ENCODE peak calls at places on chromosomes 4 and X, in eight cellular contexts. One of them, this sample, is unnamed.

GRCh38 chrX:2696698-2697215 is 5.7 kb downstream of the CD99 start:
- DNase-seq in Karpas-422: peak
- DNase-seq in PC-9: peak
- DNase-seq in IMR-90: peak
- DNase-seq in HCT116: no peak
- DNase-seq in SK-N-SH: no peak
- DNase-seq in fibroblast of lung: peak
- DNase-seq in HepG2: no peak
- DNase-seq in this sample: no peak

GRCh38 chr4:11537846-11538245 is 109.2 kb upstream of the HS3ST1 start:
- DNase-seq in Karpas-422: no peak
- DNase-seq in PC-9: no peak
- DNase-seq in IMR-90: no peak
- DNase-seq in HCT116: no peak
- DNase-seq in SK-N-SH: no peak
- DNase-seq in fibroblast of lung: no peak
- DNase-seq in HepG2: no peak
- DNase-seq in this sample: peak

GRCh38 chrX:48972214-48973164 is 845 bp upstream of the KCND1 start:
- DNase-seq in Karpas-422: peak
- DNase-seq in PC-9: no peak
- DNase-seq in IMR-90: peak
- DNase-seq in HCT116: peak
- DNase-seq in SK-N-SH: peak
- DNase-seq in fibroblast of lung: peak
- DNase-seq in HepG2: peak
- DNase-seq in this sample: peak

GRCh38 chr4:30718021-30718888 is 1.9 kb upstream of the PCDH7 start:
- DNase-seq in Karpas-422: no peak
- DNase-seq in PC-9: peak
- DNase-seq in IMR-90: peak
- DNase-seq in HCT116: no peak
- DNase-seq in SK-N-SH: peak
- DNase-seq in fibroblast of lung: peak
- DNase-seq in HepG2: no peak
- DNase-seq in this sample: no peak

GRCh38 chr4:65482410-65482809 is 187.9 kb downstream of the EPHA5 start:
- DNase-seq in Karpas-422: no peak
- DNase-seq in PC-9: no peak
- DNase-seq in IMR-90: no peak
- DNase-seq in HCT116: no peak
- DNase-seq in SK-N-SH: no peak
- DNase-seq in fibroblast of lung: peak
- DNase-seq in HepG2: no peak
- DNase-seq in this sample: no peak

GRCh38 chrX:149829751-149830191 is 48.0 kb downstream of the MAGEA9 start:
- DNase-seq in Karpas-422: no peak
- DNase-seq in PC-9: no peak
- DNase-seq in IMR-90: peak
- DNase-seq in HCT116: no peak
- DNase-seq in SK-N-SH: no peak
- DNase-seq in fibroblast of lung: peak
- DNase-seq in HepG2: no peak
- DNase-seq in this sample: no peak

GRCh38 chr4:84632092-84632491 is 49.2 kb downstream of the CDS1 start:
- DNase-seq in Karpas-422: no peak
- DNase-seq in PC-9: no peak
- DNase-seq in IMR-90: peak
- DNase-seq in HCT116: no peak
- DNase-seq in SK-N-SH: no peak
- DNase-seq in fibroblast of lung: peak
- DNase-seq in HepG2: no peak
- DNase-seq in this sample: no peak

GRCh38 chrX:36431819-36432218 is 512.3 kb downstream of the CFAP47 start:
- DNase-seq in Karpas-422: no peak
- DNase-seq in PC-9: no peak
- DNase-seq in IMR-90: peak
- DNase-seq in HCT116: no peak
- DNase-seq in SK-N-SH: no peak
- DNase-seq in fibroblast of lung: peak
- DNase-seq in HepG2: no peak
- DNase-seq in this sample: no peak

GRCh38 chrX:34218063-34218462 is 85.9 kb upstream of the FAM47A start:
- DNase-seq in Karpas-422: no peak
- DNase-seq in PC-9: peak
- DNase-seq in IMR-90: no peak
- DNase-seq in HCT116: no peak
- DNase-seq in SK-N-SH: no peak
- DNase-seq in fibroblast of lung: no peak
- DNase-seq in HepG2: no peak
- DNase-seq in this sample: no peak

DNA sequence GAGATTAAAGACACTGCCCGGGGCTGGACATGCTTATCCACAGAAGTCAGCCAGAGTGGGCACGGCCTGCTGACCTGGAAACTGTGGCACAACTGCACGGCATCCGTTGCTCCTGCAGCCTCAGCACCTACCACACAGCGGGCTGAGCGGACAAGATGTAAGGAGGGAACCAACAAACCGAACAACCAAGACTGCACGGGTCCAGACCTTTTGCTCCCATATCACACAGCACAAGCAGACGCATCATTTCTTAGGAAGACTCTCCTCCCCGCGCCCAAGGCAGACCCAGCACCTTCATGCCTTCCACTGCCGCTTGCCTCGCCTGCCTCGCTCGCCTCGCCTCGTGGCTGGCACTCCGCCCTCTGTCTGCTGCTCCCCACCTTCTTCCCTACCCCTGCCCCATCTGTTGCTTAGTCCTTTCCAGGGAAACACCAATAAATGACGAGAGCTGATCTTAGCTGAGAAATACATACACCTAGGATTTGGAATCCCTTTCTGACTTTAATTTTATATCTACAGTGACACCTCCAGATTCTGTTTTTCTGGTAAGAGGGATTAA is 79.0 kb downstream of the AFAP1 start:
- DNase-seq in Karpas-422: no peak
- DNase-seq in PC-9: no peak
- DNase-seq in IMR-90: no peak
- DNase-seq in HCT116: no peak
- DNase-seq in SK-N-SH: no peak
- DNase-seq in fibroblast of lung: no peak
- DNase-seq in HepG2: no peak
- DNase-seq in this sample: no peak
- H3K27ac ChIP-seq in Karpas-422: no peak
- H3K27ac ChIP-seq in PC-9: peak
- H3K27ac ChIP-seq in IMR-90: peak
- H3K27ac ChIP-seq in HCT116: no peak
- H3K27ac ChIP-seq in SK-N-SH: peak
- H3K27ac ChIP-seq in fibroblast of lung: peak
- H3K27ac ChIP-seq in HepG2: no peak
- H3K27ac ChIP-seq in this sample: no peak

DNA sequence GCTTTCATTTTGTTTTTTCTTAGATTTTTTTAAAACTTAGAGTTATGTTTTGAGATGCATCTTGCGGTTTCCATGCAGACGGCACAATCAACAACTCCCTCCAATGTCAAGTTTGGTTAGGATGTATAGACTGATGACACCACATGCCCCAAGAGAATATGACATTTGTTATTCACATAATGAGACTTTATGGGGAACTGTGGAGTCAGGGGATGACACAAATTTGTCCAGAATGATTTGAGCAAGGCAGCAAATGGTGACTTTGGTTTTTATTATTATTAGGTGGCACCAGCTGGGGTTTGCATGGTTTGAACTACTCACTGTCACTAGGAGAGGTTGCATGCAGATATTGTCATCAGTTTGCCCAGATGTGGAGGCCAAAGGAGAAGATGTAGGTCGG is 461.8 kb upstream of the PRKX start:
- DNase-seq in Karpas-422: peak
- DNase-seq in PC-9: no peak
- DNase-seq in IMR-90: no peak
- DNase-seq in HCT116: no peak
- DNase-seq in SK-N-SH: no peak
- DNase-seq in fibroblast of lung: no peak
- DNase-seq in HepG2: no peak
- DNase-seq in this sample: no peak
- H2AFZ ChIP-seq in Karpas-422: no peak
- H2AFZ ChIP-seq in PC-9: no peak
- H2AFZ ChIP-seq in IMR-90: no peak
- H2AFZ ChIP-seq in HCT116: no peak
- H2AFZ ChIP-seq in SK-N-SH: no peak
- H2AFZ ChIP-seq in fibroblast of lung: no peak
- H2AFZ ChIP-seq in HepG2: no peak
- H2AFZ ChIP-seq in this sample: no peak

DNA sequence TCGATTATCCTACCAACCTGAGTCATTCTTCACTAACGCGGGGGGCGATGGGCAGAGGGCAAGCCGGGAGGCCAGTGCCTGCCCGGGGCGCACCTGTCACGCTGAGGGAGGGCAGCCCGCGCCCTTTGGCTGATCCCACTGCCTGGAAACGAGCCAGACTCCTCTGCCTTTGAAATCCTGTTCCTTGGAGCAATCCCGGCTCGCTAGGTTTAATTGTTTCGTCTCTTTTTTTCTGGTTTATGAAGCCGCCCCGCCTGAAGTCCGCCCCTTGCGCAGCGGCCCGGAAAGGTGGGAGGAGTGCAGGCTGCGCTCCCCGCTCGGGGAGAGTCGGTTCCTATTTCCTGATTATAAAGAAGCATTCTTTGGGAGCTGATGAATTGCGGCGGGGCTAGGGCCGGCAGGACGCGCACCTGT is 484.2 kb downstream of the BCOR start:
- DNase-seq in Karpas-422: no peak
- DNase-seq in PC-9: no peak
- DNase-seq in IMR-90: no peak
- DNase-seq in HCT116: no peak
- DNase-seq in SK-N-SH: peak
- DNase-seq in fibroblast of lung: peak
- DNase-seq in HepG2: no peak
- DNase-seq in this sample: no peak
- H3K27ac ChIP-seq in Karpas-422: no peak
- H3K27ac ChIP-seq in PC-9: no peak
- H3K27ac ChIP-seq in IMR-90: no peak
- H3K27ac ChIP-seq in HCT116: no peak
- H3K27ac ChIP-seq in SK-N-SH: no peak
- H3K27ac ChIP-seq in fibroblast of lung: no peak
- H3K27ac ChIP-seq in HepG2: no peak
- H3K27ac ChIP-seq in this sample: peak

GRCh38 chr4:117134386-117134785 is 49.0 kb upstream of the TRAM1L1 start:
- DNase-seq in Karpas-422: peak
- DNase-seq in PC-9: peak
- DNase-seq in IMR-90: peak
- DNase-seq in HCT116: peak
- DNase-seq in SK-N-SH: peak
- DNase-seq in fibroblast of lung: peak
- DNase-seq in HepG2: peak
- DNase-seq in this sample: peak
- H2AFZ ChIP-seq in Karpas-422: no peak
- H2AFZ ChIP-seq in PC-9: no peak
- H2AFZ ChIP-seq in IMR-90: no peak
- H2AFZ ChIP-seq in HCT116: peak
- H2AFZ ChIP-seq in SK-N-SH: peak
- H2AFZ ChIP-seq in fibroblast of lung: peak
- H2AFZ ChIP-seq in HepG2: no peak
- H2AFZ ChIP-seq in this sample: no peak

GRCh38 chr4:168715889-168716288 is 219.0 kb downstream of the PALLD start:
- DNase-seq in Karpas-422: no peak
- DNase-seq in PC-9: no peak
- DNase-seq in IMR-90: no peak
- DNase-seq in HCT116: no peak
- DNase-seq in SK-N-SH: no peak
- DNase-seq in fibroblast of lung: no peak
- DNase-seq in HepG2: no peak
- DNase-seq in this sample: no peak
- H3K27ac ChIP-seq in Karpas-422: no peak
- H3K27ac ChIP-seq in PC-9: no peak
- H3K27ac ChIP-seq in IMR-90: no peak
- H3K27ac ChIP-seq in HCT116: no peak
- H3K27ac ChIP-seq in SK-N-SH: no peak
- H3K27ac ChIP-seq in fibroblast of lung: no peak
- H3K27ac ChIP-seq in HepG2: no peak
- H3K27ac ChIP-seq in this sample: no peak

GRCh38 chrX:69538321-69538876 is 34.3 kb downstream of the NALF2 start:
- DNase-seq in Karpas-422: peak
- DNase-seq in PC-9: no peak
- DNase-seq in IMR-90: peak
- DNase-seq in HCT116: peak
- DNase-seq in SK-N-SH: peak
- DNase-seq in fibroblast of lung: peak
- DNase-seq in HepG2: peak
- DNase-seq in this sample: peak
- H2AFZ ChIP-seq in Karpas-422: no peak
- H2AFZ ChIP-seq in PC-9: no peak
- H2AFZ ChIP-seq in IMR-90: peak
- H2AFZ ChIP-seq in HCT116: no peak
- H2AFZ ChIP-seq in SK-N-SH: no peak
- H2AFZ ChIP-seq in fibroblast of lung: peak
- H2AFZ ChIP-seq in HepG2: no peak
- H2AFZ ChIP-seq in this sample: peak